ENCODE peak calls at places on chromosomes 6 and 20, in four cellular contexts. Q is mesothelial cell of epicardium, J is NCI-H187 treated with DMSO at 0.1 percent for 48 hours, G is body of pancreas. B is an unnamed sample.
A peak's percentile ranks its signal among the peaks of the same experiment; 100 is the strongest.

GRCh38 chr6:113449051-113449450 is 408.1 kb upstream of the MARCKS start:
- DNase-seq in G (no peak), J (no peak), Q (no peak), B (no peak)

GRCh38 chr6:2205396-2205795 is 40.0 kb downstream of the GMDS start:
- DNase-seq in G (no peak), Q (no peak), J (no peak), B (no peak)

GRCh38 chr20:56974499-56975250 is 291.8 kb downstream of the BMP7 start:
- DNase-seq in G (peak; percentile 62), J (no peak), Q (no peak), B (no peak)

GRCh38 chr20:54346269-54346668 is 129.1 kb upstream of the DOK5 start:
- DNase-seq in G (no peak), Q (no peak), J (no peak), B (no peak)

GRCh38 chr6:163554663-163555062 is 140.1 kb downstream of the QKI start:
- DNase-seq in J (no peak), Q (no peak), G (peak; percentile 60), B (peak; percentile 14)

GRCh38 chr20:58293453-58293852 is 16.1 kb upstream of the RAB22A start:
- DNase-seq in J (no peak), Q (no peak), G (no peak), B (no peak)

GRCh38 chr6:144395014-144395413 is 109.9 kb downstream of the UTRN start:
- DNase-seq in J (no peak), G (no peak), Q (no peak), B (no peak)

GRCh38 chr6:116049381-116049780 is 11.3 kb downstream of the FRK start:
- DNase-seq in G (no peak), J (no peak), Q (no peak), B (no peak)

GRCh38 chr6:147297663-147298313 is 93.6 kb downstream of the STXBP5 start:
- DNase-seq in J (no peak), G (no peak), Q (no peak), B (no peak)

GRCh38 chr20:56815796-56816195 is 186.7 kb downstream of the TFAP2C start:
- DNase-seq in J (no peak), Q (no peak), G (no peak), B (no peak)

GRCh38 chr20:32547753-32548034 is 37.4 kb downstream of the NOL4L start:
- DNase-seq in G (no peak), J (no peak), Q (no peak), B (no peak)

GRCh38 chr20:49615401-49616153 is 47.6 kb upstream of the PTGIS start:
- DNase-seq in Q (no peak), G (peak; percentile 70), J (no peak), B (no peak)

GRCh38 chr6:53361549-53362031 is 12.8 kb upstream of the ELOVL5 start:
- DNase-seq in G (peak; percentile 24), J (no peak), Q (no peak), B (peak; percentile 51)

GRCh38 chr6:49787176-49787575 is at the start of gene PGK2:
- DNase-seq in J (no peak), G (no peak), Q (no peak), B (no peak)

GRCh38 chr6:111482236-111482958 is 621 bp downstream of the REV3L start:
- DNase-seq in Q (peak; percentile 23), G (peak; percentile 50), J (no peak), B (peak; percentile 39)

GRCh38 chr20:62759981-62760431 is 36.3 kb upstream of the MRGBP start:
- DNase-seq in G (no peak), J (no peak), Q (no peak), B (no peak)

GRCh38 chr6:11058406-11058805 is 14.3 kb upstream of the ELOVL2 start:
- DNase-seq in Q (no peak), J (no peak), G (no peak), B (no peak)

GRCh38 chr20:24915440-24915839 is 33.6 kb upstream of the CST7 start:
- DNase-seq in G (no peak), Q (no peak), J (no peak), B (no peak)

GRCh38 chr6:11810039-11810541 is 31.5 kb upstream of the ADTRP start:
- DNase-seq in Q (no peak), G (peak; percentile 93), J (no peak), B (no peak)

GRCh38 chr6:21587182-21587924 is 6.2 kb upstream of the SOX4 start:
- DNase-seq in Q (peak; percentile 34), J (no peak), G (peak; percentile 79), B (no peak)

GRCh38 chr6:107292570-107293285 is 166.6 kb downstream of the PDSS2 start:
- DNase-seq in Q (no peak), G (no peak), J (no peak), B (no peak)

GRCh38 chr6:31966506-31966905 is 5.4 kb downstream of the DXO start:
- DNase-seq in J (no peak), Q (no peak), G (no peak), B (no peak)

GRCh38 chr20:3658019-3658707 is 5.0 kb downstream of the GFRA4 start:
- DNase-seq in J (no peak), G (no peak), Q (no peak), B (no peak)

GRCh38 chr6:43570876-43571441 is 4.9 kb downstream of the XPO5 start:
- DNase-seq in Q (no peak), G (no peak), J (no peak), B (no peak)

GRCh38 chr6:107607109-107607508 is 117.2 kb downstream of the SOBP start:
- DNase-seq in G (peak; percentile 28), Q (no peak), J (no peak), B (no peak)

GRCh38 chr20:43541214-43541613 is 17.6 kb upstream of the SGK2 start:
- DNase-seq in Q (no peak), J (no peak), G (no peak), B (no peak)

GRCh38 chr20:37692447-37693166 is 1.2 kb upstream of the CTNNBL1 start:
- DNase-seq in Q (no peak), J (no peak), G (no peak), B (no peak)

GRCh38 chr6:73610444-73611275 is 43.1 kb downstream of the SLC17A5 start:
- DNase-seq in Q (no peak), G (no peak), J (no peak), B (no peak)

GRCh38 chr6:140051521-140052455 is 677.3 kb upstream of the CITED2 start:
- DNase-seq in J (no peak), Q (no peak), G (no peak), B (no peak)

GRCh38 chr6:138588805-138589434 is 89.6 kb upstream of the NHSL1 start:
- DNase-seq in J (peak; percentile 42), Q (no peak), G (peak; percentile 60), B (peak; percentile 7)